ENCODE peak calls at places on chromosomes 6 and 20, in six cellular contexts. One of them, this sample, is unnamed.

GRCh38 chr6:144647971-144648651 is 363.0 kb downstream of the UTRN start:
- DNase-seq in H9: no peak
- DNase-seq in IMR-90: no peak
- DNase-seq in H1: no peak
- DNase-seq in neuronal stem cell: no peak
- DNase-seq in trophoblast cell: no peak
- DNase-seq in this sample: no peak

GRCh38 chr20:5353624-5354496 is 37.1 kb upstream of the PROKR2 start:
- DNase-seq in H9: no peak
- DNase-seq in IMR-90: peak
- DNase-seq in H1: no peak
- DNase-seq in neuronal stem cell: no peak
- DNase-seq in trophoblast cell: peak
- DNase-seq in this sample: peak

GRCh38 chr6:166940643-166941068 is 15.7 kb downstream of the RNASET2 start:
- DNase-seq in H9: no peak
- DNase-seq in IMR-90: peak
- DNase-seq in H1: no peak
- DNase-seq in neuronal stem cell: no peak
- DNase-seq in trophoblast cell: peak
- DNase-seq in this sample: no peak

GRCh38 chr20:51121901-51122412 is 99.0 kb upstream of the KCNG1 start:
- DNase-seq in H9: no peak
- DNase-seq in IMR-90: peak
- DNase-seq in H1: peak
- DNase-seq in neuronal stem cell: no peak
- DNase-seq in trophoblast cell: peak
- DNase-seq in this sample: peak

GRCh38 chr6:106077881-106078280 is 8.3 kb upstream of the PRDM1 start:
- DNase-seq in H9: no peak
- DNase-seq in IMR-90: peak
- DNase-seq in H1: no peak
- DNase-seq in neuronal stem cell: no peak
- DNase-seq in trophoblast cell: no peak
- DNase-seq in this sample: peak

GRCh38 chr20:34522969-34523871 is 7.0 kb downstream of the DYNLRB1 start:
- DNase-seq in H9: peak
- DNase-seq in IMR-90: peak
- DNase-seq in H1: peak
- DNase-seq in neuronal stem cell: no peak
- DNase-seq in trophoblast cell: peak
- DNase-seq in this sample: peak

GRCh38 chr6:167993169-167993568 is 4.3 kb upstream of the KIF25 start:
- DNase-seq in H9: no peak
- DNase-seq in IMR-90: no peak
- DNase-seq in H1: peak
- DNase-seq in neuronal stem cell: no peak
- DNase-seq in trophoblast cell: no peak
- DNase-seq in this sample: no peak

GRCh38 chr6:39493174-39493573 is 170.7 kb upstream of the KCNK16 start:
- DNase-seq in H9: no peak
- DNase-seq in IMR-90: no peak
- DNase-seq in H1: no peak
- DNase-seq in neuronal stem cell: no peak
- DNase-seq in trophoblast cell: peak
- DNase-seq in this sample: peak

GRCh38 chr6:11772109-11772830 is 6.3 kb downstream of the ADTRP start:
- DNase-seq in H9: no peak
- DNase-seq in IMR-90: peak
- DNase-seq in H1: no peak
- DNase-seq in neuronal stem cell: no peak
- DNase-seq in trophoblast cell: peak
- DNase-seq in this sample: peak

GRCh38 chr20:21387528-21387927 is 9.8 kb downstream of the NKX2-4 start:
- DNase-seq in H9: no peak
- DNase-seq in IMR-90: no peak
- DNase-seq in H1: no peak
- DNase-seq in neuronal stem cell: no peak
- DNase-seq in trophoblast cell: no peak
- DNase-seq in this sample: no peak

GRCh38 chr6:137402143-137402542 is 92.1 kb downstream of the OLIG3 start:
- DNase-seq in H9: no peak
- DNase-seq in IMR-90: no peak
- DNase-seq in H1: no peak
- DNase-seq in neuronal stem cell: no peak
- DNase-seq in trophoblast cell: no peak
- DNase-seq in this sample: no peak

GRCh38 chr6:31576897-31577341 is 1.6 kb downstream of the TNF start:
- DNase-seq in H9: no peak
- DNase-seq in IMR-90: no peak
- DNase-seq in H1: no peak
- DNase-seq in neuronal stem cell: no peak
- DNase-seq in trophoblast cell: no peak
- DNase-seq in this sample: no peak

GRCh38 chr20:21920231-21920630 is 214.8 kb downstream of the PAX1 start:
- DNase-seq in H9: no peak
- DNase-seq in IMR-90: no peak
- DNase-seq in H1: no peak
- DNase-seq in neuronal stem cell: no peak
- DNase-seq in trophoblast cell: no peak
- DNase-seq in this sample: no peak

GRCh38 chr20:11267131-11267761 is 593.4 kb upstream of the JAG1 start:
- DNase-seq in H9: peak
- DNase-seq in IMR-90: peak
- DNase-seq in H1: no peak
- DNase-seq in neuronal stem cell: peak
- DNase-seq in trophoblast cell: peak
- DNase-seq in this sample: peak

GRCh38 chr20:44861547-44862006 is 23.9 kb upstream of the YWHAB start:
- DNase-seq in H9: no peak
- DNase-seq in IMR-90: peak
- DNase-seq in H1: peak
- DNase-seq in neuronal stem cell: no peak
- DNase-seq in trophoblast cell: no peak
- DNase-seq in this sample: no peak

GRCh38 chr20:14093652-14094051 is 98.3 kb downstream of the MACROD2 start:
- DNase-seq in H9: no peak
- DNase-seq in IMR-90: no peak
- DNase-seq in H1: no peak
- DNase-seq in neuronal stem cell: no peak
- DNase-seq in trophoblast cell: no peak
- DNase-seq in this sample: no peak

GRCh38 chr20:46027245-46027853 is 1.7 kb upstream of the SLC12A5 start:
- DNase-seq in H9: no peak
- DNase-seq in IMR-90: peak
- DNase-seq in H1: peak
- DNase-seq in neuronal stem cell: peak
- DNase-seq in trophoblast cell: peak
- DNase-seq in this sample: peak

GRCh38 chr6:14146459-14147096 is 29.0 kb downstream of the CD83 start:
- DNase-seq in H9: no peak
- DNase-seq in IMR-90: no peak
- DNase-seq in H1: no peak
- DNase-seq in neuronal stem cell: no peak
- DNase-seq in trophoblast cell: no peak
- DNase-seq in this sample: no peak

GRCh38 chr20:37298190-37298939 is 8.9 kb downstream of the MANBAL start:
- DNase-seq in H9: no peak
- DNase-seq in IMR-90: peak
- DNase-seq in H1: no peak
- DNase-seq in neuronal stem cell: no peak
- DNase-seq in trophoblast cell: no peak
- DNase-seq in this sample: peak

GRCh38 chr20:42138711-42139110 is 520.5 kb upstream of the CHD6 start:
- DNase-seq in H9: no peak
- DNase-seq in IMR-90: no peak
- DNase-seq in H1: no peak
- DNase-seq in neuronal stem cell: peak
- DNase-seq in trophoblast cell: no peak
- DNase-seq in this sample: no peak

DNA sequence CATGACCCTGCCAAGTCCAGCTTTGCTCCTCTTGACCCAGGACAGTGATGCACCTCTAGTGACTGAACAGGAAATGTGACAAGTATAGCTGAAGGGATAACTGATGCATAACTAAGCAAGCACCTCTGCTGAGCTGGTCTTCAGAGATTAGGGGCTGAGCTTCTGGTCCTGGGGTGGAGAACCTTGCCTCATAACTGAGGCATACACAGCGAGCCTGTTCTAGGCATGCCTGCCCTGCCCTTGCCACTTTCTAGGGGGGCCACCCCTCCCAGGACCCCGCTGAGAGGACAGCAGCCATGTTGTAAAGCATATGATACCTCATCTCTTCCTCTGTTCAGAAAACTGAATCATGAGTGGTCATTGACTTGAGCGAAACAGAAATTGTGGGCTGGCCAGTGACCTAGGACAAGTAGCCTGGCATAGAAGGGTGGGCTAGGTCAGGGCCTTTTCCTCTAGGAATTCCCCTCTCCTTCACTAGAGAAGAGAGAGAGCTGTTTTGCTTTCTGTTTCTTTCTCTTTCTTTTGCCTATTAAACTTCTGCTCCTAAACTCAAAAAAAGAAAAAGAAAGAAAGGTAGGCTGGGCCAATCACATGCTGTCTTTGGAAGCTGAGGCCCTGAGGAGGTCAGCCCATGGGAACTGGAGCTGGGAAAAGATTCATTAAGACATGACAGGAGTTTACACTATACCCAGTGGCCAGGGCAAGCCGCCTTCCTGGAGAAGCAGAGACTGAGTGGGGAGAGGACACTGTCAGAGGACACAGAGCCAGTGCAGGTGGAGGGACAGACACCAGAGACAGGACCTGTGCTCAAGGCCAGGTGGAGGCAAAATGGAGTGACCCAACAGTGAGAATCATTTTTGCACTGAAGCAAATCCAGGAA is 23.1 kb downstream of the ALDH5A1 start:
- DNase-seq in H9: no peak
- DNase-seq in IMR-90: no peak
- DNase-seq in H1: no peak
- DNase-seq in neuronal stem cell: no peak
- DNase-seq in trophoblast cell: no peak
- DNase-seq in this sample: peak
- H3K14ac ChIP-seq in H9: no peak
- H3K14ac ChIP-seq in IMR-90: no peak
- H3K14ac ChIP-seq in H1: no peak
- H3K14ac ChIP-seq in neuronal stem cell: no peak
- H3K14ac ChIP-seq in trophoblast cell: no peak
- H3K14ac ChIP-seq in this sample: no peak

GRCh38 chr6:30213999-30214982 is 1.1 kb upstream of the TRIM26 start:
- DNase-seq in H9: peak
- DNase-seq in IMR-90: peak
- DNase-seq in H1: peak
- DNase-seq in neuronal stem cell: peak
- DNase-seq in trophoblast cell: peak
- DNase-seq in this sample: peak

GRCh38 chr6:30213654-30213998 is 420 bp upstream of the TRIM26 start:
- DNase-seq in H9: no peak
- DNase-seq in IMR-90: no peak
- DNase-seq in H1: no peak
- DNase-seq in neuronal stem cell: no peak
- DNase-seq in trophoblast cell: no peak
- DNase-seq in this sample: no peak

GRCh38 chr6:30211306-30211705 is 1.9 kb downstream of the TRIM26 start:
- DNase-seq in H9: no peak
- DNase-seq in IMR-90: no peak
- DNase-seq in H1: no peak
- DNase-seq in neuronal stem cell: no peak
- DNase-seq in trophoblast cell: no peak
- DNase-seq in this sample: no peak

GRCh38 chr6:30211899-30212298 is 1.3 kb downstream of the TRIM26 start:
- DNase-seq in H9: no peak
- DNase-seq in IMR-90: no peak
- DNase-seq in H1: no peak
- DNase-seq in neuronal stem cell: no peak
- DNase-seq in trophoblast cell: no peak
- DNase-seq in this sample: no peak

DNA sequence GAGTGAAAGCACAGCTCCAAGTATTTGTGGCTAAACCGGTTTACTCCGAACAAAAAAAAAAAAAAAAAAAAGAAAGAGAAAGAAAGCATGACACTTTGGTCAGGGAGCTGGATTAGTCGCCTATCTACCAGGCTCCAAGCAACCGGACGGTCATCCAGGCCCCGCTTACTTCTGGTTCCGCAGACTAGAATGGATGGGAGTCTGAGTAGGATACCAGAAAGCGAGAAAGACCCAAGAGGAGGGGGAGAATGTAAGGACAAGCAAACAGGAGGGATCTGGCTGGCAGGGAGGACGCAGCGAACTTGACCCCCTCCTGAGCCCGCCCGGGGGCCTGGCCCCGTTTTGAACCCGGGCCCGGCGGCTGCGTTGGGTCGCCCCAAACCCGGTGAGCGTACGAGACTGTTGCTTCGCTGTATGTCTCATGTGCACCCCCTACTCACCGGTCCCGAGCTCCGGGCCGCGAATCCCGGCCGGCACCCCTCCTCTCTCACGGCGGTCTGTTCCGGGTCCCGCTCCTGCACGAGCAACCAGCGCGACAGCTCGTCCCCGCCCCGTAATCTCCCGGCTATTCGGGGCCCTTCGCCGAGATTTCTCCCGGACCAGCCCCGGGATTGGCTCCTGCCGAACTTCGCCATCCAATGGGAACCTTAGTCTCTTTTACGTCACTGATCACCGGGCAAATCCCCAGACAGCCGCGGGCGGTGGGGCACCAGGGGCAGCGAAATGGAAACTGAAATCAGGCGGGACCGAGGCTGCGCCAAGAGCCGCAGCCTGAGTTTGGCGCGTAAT is at the start of gene TRIM26:
- DNase-seq in H9: peak
- DNase-seq in IMR-90: peak
- DNase-seq in H1: peak
- DNase-seq in neuronal stem cell: peak
- DNase-seq in trophoblast cell: peak
- DNase-seq in this sample: peak
- H3K18ac ChIP-seq in H9: peak
- H3K18ac ChIP-seq in IMR-90: peak
- H3K18ac ChIP-seq in H1: peak
- H3K18ac ChIP-seq in neuronal stem cell: peak
- H3K18ac ChIP-seq in trophoblast cell: peak
- H3K18ac ChIP-seq in this sample: peak

GRCh38 chr6:162408805-162409535 is 318.6 kb downstream of the PRKN start:
- DNase-seq in H9: no peak
- DNase-seq in IMR-90: no peak
- DNase-seq in H1: no peak
- DNase-seq in neuronal stem cell: no peak
- DNase-seq in trophoblast cell: no peak
- DNase-seq in this sample: no peak
- H3K27ac ChIP-seq in H9: no peak
- H3K27ac ChIP-seq in IMR-90: no peak
- H3K27ac ChIP-seq in H1: no peak
- H3K27ac ChIP-seq in neuronal stem cell: peak
- H3K27ac ChIP-seq in trophoblast cell: no peak
- H3K27ac ChIP-seq in this sample: no peak

GRCh38 chr6:98352348-98352747 is 482.0 kb upstream of the POU3F2 start:
- DNase-seq in H9: no peak
- DNase-seq in IMR-90: no peak
- DNase-seq in H1: no peak
- DNase-seq in neuronal stem cell: no peak
- DNase-seq in trophoblast cell: no peak
- DNase-seq in this sample: no peak
- H3K14ac ChIP-seq in H9: no peak
- H3K14ac ChIP-seq in IMR-90: no peak
- H3K14ac ChIP-seq in H1: no peak
- H3K14ac ChIP-seq in neuronal stem cell: no peak
- H3K14ac ChIP-seq in trophoblast cell: no peak
- H3K14ac ChIP-seq in this sample: no peak